ENCODE peak calls at places on chromosomes 11 and 22, in five cellular contexts. H is hepatocyte; Z is CD4-positive, CD25-positive, alpha-beta regulatory T cell; R is CD8-positive, alpha-beta T cell; U is tibial nerve. Q is an unnamed sample. For H3K4me1, the result is how much of the 10 kb centered on the place peaks cover.

GRCh38 chr11:19301336-19301735 is 60.6 kb upstream of the E2F8 start:
- DNase-seq in H (no peak), Z (no peak), U (no peak), R (no peak), Q (no peak)

GRCh38 chr11:131129474-131129873 is 213.2 kb upstream of the SNX19 start:
- DNase-seq in H (no peak), Z (no peak), R (no peak), U (no peak), Q (no peak)

GRCh38 chr11:36356201-36356600 is 60.1 kb downstream of the PRR5L start:
- DNase-seq in U (no peak), R (no peak), H (no peak), Z (no peak), Q (no peak)

GRCh38 chr11:87280143-87280542 is 242.4 kb downstream of the TMEM135 start:
- DNase-seq in U (no peak), Z (no peak), R (no peak), H (no peak), Q (no peak)

GRCh38 chr22:20904008-20904979 is 12.9 kb upstream of the CRKL start:
- DNase-seq in H (peak), Z (no peak), R (no peak), U (peak), Q (peak)

GRCh38 chr11:9320047-9320446 is 5.7 kb upstream of the TMEM41B start:
- DNase-seq in U (no peak), R (no peak), Z (no peak), H (peak), Q (no peak)

GRCh38 chr11:117175781-117176180 is 2.8 kb upstream of the SIDT2 start:
- DNase-seq in H (no peak), U (no peak), Z (no peak), R (no peak), Q (no peak)

GRCh38 chr11:16606784-16607674 is 131.4 kb upstream of the C11orf58 start:
- DNase-seq in H (peak), Z (no peak), U (no peak), R (no peak), Q (no peak)

GRCh38 chr11:30878400-30878799 is 292.2 kb upstream of the MPPED2 start:
- DNase-seq in R (no peak), U (no peak), Z (no peak), H (no peak), Q (no peak)

GRCh38 chr22:31139866-31140716 is at the start of gene PLA2G3:
- DNase-seq in R (no peak), U (no peak), H (peak), Z (no peak), Q (no peak)

GRCh38 chr11:9740202-9740881 is 76.5 kb downstream of the SWAP70 start:
- DNase-seq in U (no peak), R (no peak), Z (no peak), H (peak), Q (no peak)

GRCh38 chr11:71370020-71370747 is 78.0 kb downstream of the DHCR7 start:
- DNase-seq in H (no peak), U (no peak), R (no peak), Z (no peak), Q (no peak)

GRCh38 chr11:35623708-35624168 is 5.5 kb downstream of the FJX1 start:
- DNase-seq in R (no peak), H (peak), Z (no peak), U (no peak), Q (no peak)

GRCh38 chr11:119338318-119338890 is 2.3 kb downstream of the C1QTNF5 start:
- DNase-seq in H (peak), U (peak), R (peak), Z (peak), Q (peak)

GRCh38 chr11:20155683-20156279 is 4.5 kb downstream of the DBX1 start:
- DNase-seq in H (no peak), Z (no peak), U (no peak), R (no peak), Q (no peak)

GRCh38 chr11:1102996-1103395 is 28.3 kb downstream of the MUC2 start:
- DNase-seq in H (no peak), R (no peak), U (no peak), Z (no peak), Q (no peak)

GRCh38 chr11:1628506-1629325 is 859 bp upstream of the KRTAP5-5 start:
- DNase-seq in R (peak), Z (peak), H (peak), U (peak), Q (no peak)

GRCh38 chr11:104918113-104918824 is 20.0 kb upstream of the CASP12 start:
- DNase-seq in H (no peak), R (no peak), U (no peak), Z (no peak), Q (no peak)

GRCh38 chr11:58027341-58027740 is 3.4 kb upstream of the OR6Q1 start:
- DNase-seq in R (no peak), U (no peak), Z (no peak), H (no peak), Q (no peak)

GRCh38 chr11:118907749-118908106 is 18.0 kb downstream of the BCL9L start:
- DNase-seq in U (no peak), H (no peak), R (no peak), Z (no peak), Q (no peak)

GRCh38 chr11:17722000-17722643 is 2.8 kb downstream of the MYOD1 start:
- DNase-seq in U (no peak), Z (no peak), H (no peak), R (no peak), Q (no peak)

GRCh38 chr11:125401746-125402145 is 94.3 kb downstream of the FEZ1 start:
- DNase-seq in R (no peak), Z (no peak), U (peak), H (peak), Q (no peak)

GRCh38 chr11:30772908-30773307 is 186.8 kb upstream of the MPPED2 start:
- DNase-seq in R (no peak), Z (no peak), H (no peak), U (no peak), Q (no peak)

GRCh38 chr11:87425391-87425790 is 387.7 kb downstream of the TMEM135 start:
- DNase-seq in R (no peak), Z (no peak), U (no peak), H (no peak), Q (no peak)

GRCh38 chr11:35893796-35894475 is 49.9 kb upstream of the LDLRAD3 start:
- DNase-seq in Z (no peak), R (no peak), U (peak), H (peak), Q (no peak)

GRCh38 chr22:42410708-42411107 is 21.5 kb downstream of the NFAM1 start:
- DNase-seq in U (no peak), Z (no peak), H (no peak), R (no peak), Q (no peak)

GRCh38 chr11:115275045-115275444 is 229.2 kb downstream of the CADM1 start:
- DNase-seq in Z (no peak), U (no peak), R (no peak), H (no peak), Q (no peak)

GRCh38 chr11:59754859-59755700 is at the start of gene STX3:
- DNase-seq in Z (peak), U (peak), H (peak), R (peak), Q (peak)

GRCh38 chr11:74701351-74701750 is 29.9 kb downstream of the CHRDL2 start:
- DNase-seq in R (no peak), H (no peak), U (no peak), Z (no peak), Q (no peak)

GRCh38 chr11:123057604-123058305 is 4.2 kb downstream of the HSPA8 start:
- DNase-seq in H (no peak), Z (no peak), R (no peak), U (no peak), Q (no peak)

GRCh38 chr22:26477341-26477731 is 6.2 kb downstream of the HPS4 start:
- DNase-seq in R (no peak), Z (no peak), U (no peak), H (no peak), Q (no peak)
- H3K4me1 ChIP-seq in R (under half), Z (under half), U (under half), H (under half), Q (under half)

DNA sequence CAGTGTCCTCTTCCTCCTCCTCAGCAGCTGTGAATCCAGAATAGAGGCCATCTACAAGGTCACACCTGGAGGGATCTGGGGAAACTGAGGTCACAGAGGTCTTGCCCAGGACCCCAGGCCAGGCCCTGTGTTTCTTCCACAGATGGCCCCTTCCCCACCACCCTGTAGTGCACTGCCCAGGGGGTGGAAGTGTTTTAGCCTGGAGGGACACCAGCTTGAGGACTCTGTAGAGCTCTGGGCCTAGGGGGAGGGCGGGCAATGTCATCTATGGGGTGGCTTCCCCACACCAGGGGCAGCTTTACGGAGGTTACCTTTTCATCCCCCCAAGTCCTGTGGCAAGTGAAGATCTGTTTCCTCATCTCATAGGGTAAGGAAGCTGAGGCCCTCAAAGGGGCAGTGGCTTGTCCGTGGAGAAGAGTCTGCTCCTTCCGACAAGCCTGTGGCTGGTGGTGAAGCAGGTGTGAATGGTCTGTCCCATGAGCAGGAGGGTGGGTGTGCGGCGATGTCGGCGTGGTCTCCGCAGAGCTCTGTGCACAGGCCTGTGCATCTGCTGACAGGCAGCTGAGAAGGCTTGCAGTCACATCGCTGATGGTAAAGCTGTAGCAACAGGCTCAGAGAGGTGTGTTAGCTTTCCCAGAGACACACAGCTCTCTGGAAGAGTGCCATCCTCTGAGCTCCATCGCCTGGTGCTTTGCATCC is 74.1 kb upstream of the WNT7B start:
- DNase-seq in U (no peak), R (no peak), H (no peak), Z (no peak), Q (peak)
- H3K4me1 ChIP-seq in U (half or more), R (under half), H (under half), Z (under half), Q (under half)

GRCh38 chr22:36164621-36165020 is 4.1 kb upstream of the APOL3 start:
- DNase-seq in Z (no peak), U (no peak), H (no peak), R (no peak), Q (no peak)
- H3K4me1 ChIP-seq in Z (under half), U (under half), H (under half), R (half or more), Q (under half)

GRCh38 chr22:24422078-24422665 is 5.2 kb upstream of the ADORA2A start:
- DNase-seq in U (no peak), R (no peak), H (no peak), Z (no peak), Q (no peak)
- H3K4me1 ChIP-seq in U (under half), R (under half), H (under half), Z (under half), Q (under half)

GRCh38 chr11:93407777-93408401 is 77.3 kb downstream of the DEUP1 start:
- DNase-seq in R (no peak), H (no peak), Z (no peak), U (no peak), Q (no peak)

DNA sequence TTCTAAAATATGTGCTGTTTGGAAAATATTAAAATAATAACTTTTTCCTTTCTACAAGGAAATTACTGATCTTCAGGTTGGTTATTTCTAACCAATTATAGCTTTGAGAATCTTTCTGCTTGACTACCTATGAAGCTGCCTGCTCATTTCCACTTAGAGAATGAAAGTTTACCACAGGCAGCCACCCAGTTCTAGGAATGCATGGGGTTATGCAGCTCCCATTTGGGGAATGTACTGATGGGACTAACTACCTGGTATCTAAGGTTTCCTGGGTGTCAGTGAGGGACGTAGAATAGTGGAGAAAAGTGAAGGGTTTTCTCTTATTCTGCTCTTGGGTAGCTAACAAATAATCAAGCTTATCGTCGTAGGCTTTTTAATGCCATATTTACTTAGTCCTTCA is 73.4 kb downstream of the DEUP1 start:
- DNase-seq in U (no peak), H (no peak), R (no peak), Z (no peak), Q (no peak)
- H3K4me1 ChIP-seq in U (under half), H (under half), R (under half), Z (under half), Q (under half)

DNA sequence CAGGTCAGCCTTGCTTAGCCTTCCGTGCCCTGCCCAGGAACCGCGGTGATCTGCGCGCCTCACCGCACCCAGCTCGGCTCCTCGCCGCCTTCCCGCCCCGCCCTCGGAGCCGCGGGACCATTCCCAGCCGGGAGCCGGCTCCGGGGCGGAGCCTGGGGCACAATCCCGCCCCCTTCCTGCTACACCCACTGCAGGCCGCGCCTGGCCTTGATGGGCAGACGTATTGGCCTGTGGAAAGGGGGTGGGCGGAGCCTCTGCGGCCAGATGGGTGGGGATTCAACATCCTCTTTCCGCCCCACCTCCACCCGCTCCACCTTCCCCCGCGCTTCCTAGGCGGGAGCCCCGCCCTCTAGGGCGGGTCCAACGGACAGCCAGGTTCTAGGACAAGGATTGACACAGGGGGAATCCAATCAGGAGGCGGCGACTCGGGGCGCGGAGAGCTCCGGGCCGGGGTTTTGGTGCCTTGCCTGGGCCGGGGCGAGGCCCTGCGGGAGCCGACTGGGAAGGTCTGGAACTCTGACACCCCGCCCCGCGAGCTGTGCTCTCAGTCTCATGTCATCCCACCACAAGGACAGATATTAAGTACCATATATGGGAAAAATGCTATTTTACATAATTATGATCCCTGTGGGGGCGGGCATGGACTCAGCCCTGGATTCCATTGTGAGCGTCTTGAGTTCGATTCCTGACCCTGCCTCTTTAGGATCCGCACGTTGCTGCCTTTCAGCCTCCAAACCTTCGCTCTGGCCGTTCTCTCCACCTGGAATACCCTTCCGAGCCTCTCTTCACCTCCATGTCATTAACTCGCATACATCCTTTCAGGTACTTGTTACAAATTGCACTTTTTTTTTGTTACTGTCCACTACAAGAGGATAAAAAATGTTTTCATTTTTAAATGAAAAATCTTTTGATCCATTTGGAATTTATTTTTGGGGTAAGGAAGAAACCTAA is at the start of gene MYH9:
- DNase-seq in H (peak), Z (peak), R (peak), U (peak), Q (peak)
- H3K4me1 ChIP-seq in H (under half), Z (under half), R (under half), U (under half), Q (under half)

DNA sequence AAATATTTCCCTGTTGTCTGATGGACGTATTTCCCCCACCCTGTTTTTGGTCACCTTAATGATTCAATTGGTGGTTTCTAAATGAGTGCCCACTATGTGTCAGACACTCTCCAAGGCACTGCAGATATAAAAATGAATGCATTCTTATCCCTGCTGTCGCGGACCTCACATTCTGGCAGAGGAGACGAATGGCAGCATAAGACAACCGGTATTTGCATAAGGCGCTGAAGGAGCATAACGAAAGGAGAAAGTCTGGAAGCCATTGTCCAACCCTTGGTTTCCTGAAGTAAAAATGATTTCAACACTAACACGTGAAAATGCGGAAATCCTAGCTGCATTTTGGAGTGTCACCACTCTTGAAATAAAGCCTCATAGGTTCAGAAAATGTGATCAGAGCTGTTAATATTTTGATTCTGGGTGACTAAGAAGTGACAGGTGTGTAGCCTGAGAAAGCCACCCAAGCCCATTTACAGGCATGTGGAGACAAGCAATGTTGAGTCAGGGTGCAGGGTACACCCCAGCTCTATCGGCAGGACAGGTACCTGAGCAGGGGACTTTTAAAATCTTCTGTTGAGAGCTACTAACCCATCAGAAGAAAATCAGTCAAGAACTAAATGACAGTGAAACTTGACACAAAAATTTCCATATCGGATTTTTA is 10.1 kb upstream of the GAB2 start:
- DNase-seq in R (no peak), Z (no peak), H (no peak), U (no peak), Q (no peak)
- H3K4me1 ChIP-seq in R (under half), Z (under half), H (under half), U (under half), Q (under half)

DNA sequence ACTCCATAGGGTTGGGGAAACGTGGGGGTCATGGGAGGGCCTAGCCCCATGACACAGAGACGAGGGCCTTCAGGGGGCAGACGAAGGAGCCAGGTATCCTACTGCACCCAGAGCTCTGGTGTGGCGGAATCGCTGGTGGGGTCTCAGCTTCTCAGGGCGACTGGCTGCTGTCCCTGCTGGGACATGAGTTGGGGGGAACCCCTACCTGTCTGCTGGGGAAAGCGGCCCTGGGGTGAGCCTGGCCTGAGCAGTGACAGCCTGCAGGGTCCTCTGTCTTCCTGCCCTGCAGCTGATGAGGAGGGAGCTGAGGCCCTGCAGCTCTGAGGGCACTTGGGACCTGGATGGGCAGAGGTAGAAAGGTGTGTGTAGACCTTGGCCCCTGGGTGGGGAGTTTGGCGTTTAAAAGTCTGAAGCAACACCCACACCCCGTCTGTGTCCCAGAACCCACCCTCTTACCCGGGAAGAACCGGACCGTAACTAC is 33.6 kb upstream of the GRAMD4 start:
- DNase-seq in U (no peak), Z (no peak), H (no peak), R (no peak), Q (no peak)
- H3K4me1 ChIP-seq in U (under half), Z (under half), H (under half), R (under half), Q (under half)

GRCh38 chr11:21411597-21411996 is 742.2 kb downstream of the NELL1 start:
- DNase-seq in U (no peak), R (no peak), H (no peak), Z (no peak), Q (no peak)

GRCh38 chr11:21412652-21413383 is 743.4 kb downstream of the NELL1 start:
- DNase-seq in H (no peak), R (no peak), Z (no peak), U (no peak), Q (no peak)

GRCh38 chr11:21415566-21415965 is 746.2 kb downstream of the NELL1 start:
- DNase-seq in U (no peak), Z (no peak), R (no peak), H (no peak), Q (no peak)

GRCh38 chr11:21411114-21411513 is 741.7 kb downstream of the NELL1 start:
- DNase-seq in R (no peak), U (no peak), H (no peak), Z (no peak), Q (no peak)

DNA sequence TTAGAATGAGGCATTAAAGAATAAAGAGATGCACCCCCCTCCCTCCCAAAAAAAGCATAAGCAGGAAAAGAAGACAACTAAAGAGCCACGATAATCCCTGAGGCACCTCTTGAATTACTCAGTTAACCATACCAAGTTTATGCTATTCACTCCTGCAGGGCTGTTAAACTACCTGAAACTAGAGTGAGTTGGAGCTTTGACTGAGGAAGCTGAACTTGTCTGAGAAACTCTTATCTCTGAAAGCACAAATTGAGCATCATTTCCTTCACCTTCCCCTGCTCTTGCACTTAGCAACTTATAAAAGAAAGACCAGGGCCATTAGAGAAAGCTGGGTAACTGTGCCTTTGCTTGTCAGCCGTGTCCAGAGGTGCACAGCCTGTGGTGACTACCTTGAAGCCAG is 745.5 kb downstream of the NELL1 start:
- DNase-seq in R (no peak), Z (no peak), U (no peak), H (no peak), Q (no peak)
- H3K4me1 ChIP-seq in R (under half), Z (under half), U (under half), H (under half), Q (under half)

GRCh38 chr11:69662806-69663205 is 12.3 kb downstream of the LTO1 start:
- DNase-seq in U (no peak), H (no peak), Z (no peak), R (no peak), Q (no peak)
- H3K4me1 ChIP-seq in U (under half), H (under half), Z (under half), R (under half), Q (under half)

Q was measured in uterus.